ENCODE peak calls at places on chromosomes 16 and 17, in four cellular contexts. One of them, this sample, is unnamed.

GRCh38 chr16:2874584-2875362 is 8.2 kb upstream of the FLYWCH2 start:
- DNase-seq in SK-N-SH: peak; percentile 89
- DNase-seq in HCT116: peak; percentile 67
- DNase-seq in GM12878: peak; percentile 3
- DNase-seq in this sample: no peak

GRCh38 chr16:79876332-79876730 is 275.8 kb upstream of the MAF start:
- DNase-seq in GM12878: peak; percentile 19
- DNase-seq in HCT116: no peak
- DNase-seq in SK-N-SH: no peak
- DNase-seq in this sample: no peak

GRCh38 chr16:71467810-71468209 is 5.8 kb upstream of the ZNF23 start:
- DNase-seq in GM12878: no peak
- DNase-seq in HCT116: no peak
- DNase-seq in SK-N-SH: no peak
- DNase-seq in this sample: peak; percentile 42

GRCh38 chr16:11155284-11155806 is 100.7 kb downstream of the SOCS1 start:
- DNase-seq in SK-N-SH: no peak
- DNase-seq in HCT116: no peak
- DNase-seq in GM12878: no peak
- DNase-seq in this sample: no peak

GRCh38 chr17:16477255-16477654 is 14.7 kb downstream of the LRRC75A start:
- DNase-seq in SK-N-SH: no peak
- DNase-seq in HCT116: peak; percentile 29
- DNase-seq in GM12878: no peak
- DNase-seq in this sample: no peak

GRCh38 chr17:31834448-31834847 is 24.6 kb downstream of the COPRS start:
- DNase-seq in GM12878: peak; percentile 46
- DNase-seq in HCT116: no peak
- DNase-seq in SK-N-SH: no peak
- DNase-seq in this sample: no peak

GRCh38 chr17:65265276-65265675 is 128.1 kb downstream of the RGS9 start:
- DNase-seq in SK-N-SH: no peak
- DNase-seq in GM12878: no peak
- DNase-seq in HCT116: no peak
- DNase-seq in this sample: no peak

GRCh38 chr17:6508519-6509294 is 47.6 kb downstream of the PITPNM3 start:
- DNase-seq in SK-N-SH: no peak
- DNase-seq in HCT116: no peak
- DNase-seq in GM12878: no peak
- DNase-seq in this sample: no peak

GRCh38 chr17:44628234-44629188 is 27.8 kb upstream of the MEIOC start:
- DNase-seq in SK-N-SH: no peak
- DNase-seq in GM12878: peak; percentile 46
- DNase-seq in HCT116: no peak
- DNase-seq in this sample: no peak

GRCh38 chr16:48833461-48833860 is 223.5 kb upstream of the N4BP1 start:
- DNase-seq in SK-N-SH: no peak
- DNase-seq in GM12878: no peak
- DNase-seq in HCT116: no peak
- DNase-seq in this sample: no peak

GRCh38 chr17:20989991-20990855 is 52.6 kb downstream of the USP22 start:
- DNase-seq in SK-N-SH: no peak
- DNase-seq in GM12878: no peak
- DNase-seq in HCT116: no peak
- DNase-seq in this sample: no peak

GRCh38 chr16:27217256-27217655 is 13.9 kb downstream of the KDM8 start:
- DNase-seq in GM12878: no peak
- DNase-seq in HCT116: no peak
- DNase-seq in SK-N-SH: peak; percentile 62
- DNase-seq in this sample: no peak

GRCh38 chr16:52068447-52069074 is 478.4 kb downstream of the TOX3 start:
- DNase-seq in HCT116: no peak
- DNase-seq in SK-N-SH: peak; percentile 1
- DNase-seq in GM12878: no peak
- DNase-seq in this sample: peak; percentile 59

GRCh38 chr17:9401434-9401833 is 174.2 kb downstream of the STX8 start:
- DNase-seq in HCT116: no peak
- DNase-seq in SK-N-SH: no peak
- DNase-seq in GM12878: no peak
- DNase-seq in this sample: peak; percentile 68

GRCh38 chr16:6218855-6219254 is 1113.8 kb upstream of the RBFOX1 start:
- DNase-seq in HCT116: no peak
- DNase-seq in SK-N-SH: no peak
- DNase-seq in GM12878: no peak
- DNase-seq in this sample: no peak

GRCh38 chr16:89117975-89118289 is 24.3 kb downstream of the ACSF3 start:
- DNase-seq in HCT116: no peak
- DNase-seq in SK-N-SH: no peak
- DNase-seq in GM12878: no peak
- DNase-seq in this sample: no peak

GRCh38 chr17:33701910-33702309 is 408.8 kb upstream of the ASIC2 start:
- DNase-seq in SK-N-SH: no peak
- DNase-seq in GM12878: no peak
- DNase-seq in HCT116: no peak
- DNase-seq in this sample: no peak

GRCh38 chr16:939311-939710 is 31.5 kb downstream of the LMF1 start:
- DNase-seq in HCT116: no peak
- DNase-seq in GM12878: no peak
- DNase-seq in SK-N-SH: no peak
- DNase-seq in this sample: no peak

GRCh38 chr17:72461757-72462156 is 340.9 kb downstream of the SOX9 start:
- DNase-seq in SK-N-SH: no peak
- DNase-seq in GM12878: no peak
- DNase-seq in HCT116: no peak
- DNase-seq in this sample: no peak

GRCh38 chr16:49463529-49463928 is 89.9 kb downstream of the C16orf78 start:
- DNase-seq in GM12878: peak; percentile 72
- DNase-seq in SK-N-SH: no peak
- DNase-seq in HCT116: no peak
- DNase-seq in this sample: no peak

GRCh38 chr17:30246460-30246859 is 11.0 kb upstream of the SLC6A4 start:
- DNase-seq in HCT116: no peak
- DNase-seq in GM12878: no peak
- DNase-seq in SK-N-SH: no peak
- DNase-seq in this sample: no peak

GRCh38 chr17:14919580-14920160 is 345.5 kb downstream of the PMP22 start:
- DNase-seq in GM12878: no peak
- DNase-seq in SK-N-SH: no peak
- DNase-seq in HCT116: no peak
- DNase-seq in this sample: no peak

GRCh38 chr16:1781758-1782407 is 488 bp downstream of the SPSB3 start:
- DNase-seq in SK-N-SH: peak; percentile 70
- DNase-seq in GM12878: no peak
- DNase-seq in HCT116: no peak
- DNase-seq in this sample: peak; percentile 55

GRCh38 chr17:47315451-47316266 is 8.1 kb upstream of the EFCAB13 start:
- DNase-seq in GM12878: peak; percentile 48
- DNase-seq in HCT116: peak; percentile 74
- DNase-seq in SK-N-SH: peak; percentile 80
- DNase-seq in this sample: peak; percentile 55

DNA sequence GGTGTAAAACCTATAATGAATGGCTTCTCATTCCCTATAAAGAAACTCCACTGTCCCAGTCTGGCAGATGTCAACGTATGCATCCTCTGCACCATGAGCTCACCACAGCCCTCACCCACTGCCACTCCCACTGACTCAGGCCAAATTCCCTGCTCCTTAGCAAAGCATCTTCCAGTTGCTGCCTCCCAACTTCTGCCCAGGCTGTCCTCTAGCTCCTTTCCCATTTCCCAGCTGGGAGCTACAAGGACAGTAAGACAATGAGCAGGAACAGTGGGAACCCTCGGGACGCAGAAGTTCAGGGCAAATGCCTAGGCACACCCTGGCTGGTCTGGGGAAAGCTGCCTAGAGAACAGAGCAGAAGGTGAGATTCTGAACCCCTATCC is 9.1 kb upstream of the THAP11 start:
- DNase-seq in GM12878: no peak
- DNase-seq in SK-N-SH: no peak
- DNase-seq in HCT116: no peak
- DNase-seq in this sample: no peak
- TF ChIP-seq JUND in GM12878: no peak
- TF ChIP-seq JUND in SK-N-SH: no peak
- TF ChIP-seq JUND in HCT116: no peak
- TF ChIP-seq JUND in this sample: no peak

DNA sequence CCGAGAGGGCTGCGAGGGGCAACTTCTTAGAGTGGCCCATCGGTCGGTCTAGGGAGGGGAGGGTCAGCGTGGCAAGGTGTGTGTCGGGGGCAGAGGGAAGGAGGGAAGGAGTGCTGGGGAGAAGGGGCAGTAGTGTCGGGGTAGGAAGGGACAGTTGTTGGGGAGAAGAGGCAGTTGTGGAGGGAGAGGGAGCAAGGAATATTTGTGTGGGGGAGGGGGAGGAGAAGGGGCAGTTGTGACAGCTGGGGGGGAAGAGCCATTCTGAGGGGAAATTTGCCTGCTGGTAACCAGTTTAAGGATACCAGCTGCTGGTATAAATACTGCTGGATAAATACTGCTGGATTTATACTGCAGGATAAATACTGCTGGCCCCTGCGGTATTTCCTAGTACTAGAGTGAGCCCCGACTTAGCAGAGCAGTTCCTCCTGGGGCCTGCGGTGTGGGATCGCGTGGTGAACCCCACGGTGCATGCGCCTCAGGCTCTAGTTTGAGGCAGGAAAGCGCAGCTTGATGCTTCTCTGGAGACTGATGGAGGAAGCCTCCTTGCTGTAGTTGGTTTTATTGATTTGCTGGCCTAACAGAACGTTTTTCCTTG is 309 bp downstream of the DNAH2 start:
- DNase-seq in GM12878: no peak
- DNase-seq in HCT116: no peak
- DNase-seq in SK-N-SH: no peak
- DNase-seq in this sample: no peak
- TF ChIP-seq JUND in GM12878: no peak
- TF ChIP-seq JUND in HCT116: no peak
- TF ChIP-seq JUND in SK-N-SH: no peak
- TF ChIP-seq JUND in this sample: no peak

GRCh38 chr17:42423766-42424165 is 710 bp upstream of the CAVIN1 start:
- DNase-seq in SK-N-SH: no peak
- DNase-seq in GM12878: no peak
- DNase-seq in HCT116: no peak
- DNase-seq in this sample: no peak

GRCh38 chr17:42424991-42425610 is 2.0 kb upstream of the CAVIN1 start:
- DNase-seq in HCT116: no peak
- DNase-seq in GM12878: no peak
- DNase-seq in SK-N-SH: no peak
- DNase-seq in this sample: no peak

GRCh38 chr17:42422958-42423712 is at the start of gene CAVIN1:
- DNase-seq in HCT116: peak; percentile 85
- DNase-seq in GM12878: no peak
- DNase-seq in SK-N-SH: peak; percentile 83
- DNase-seq in this sample: peak; percentile 99

GRCh38 chr17:42421479-42422332 is 1.4 kb downstream of the CAVIN1 start:
- DNase-seq in SK-N-SH: peak; percentile 61
- DNase-seq in HCT116: no peak
- DNase-seq in GM12878: no peak
- DNase-seq in this sample: no peak

DNA sequence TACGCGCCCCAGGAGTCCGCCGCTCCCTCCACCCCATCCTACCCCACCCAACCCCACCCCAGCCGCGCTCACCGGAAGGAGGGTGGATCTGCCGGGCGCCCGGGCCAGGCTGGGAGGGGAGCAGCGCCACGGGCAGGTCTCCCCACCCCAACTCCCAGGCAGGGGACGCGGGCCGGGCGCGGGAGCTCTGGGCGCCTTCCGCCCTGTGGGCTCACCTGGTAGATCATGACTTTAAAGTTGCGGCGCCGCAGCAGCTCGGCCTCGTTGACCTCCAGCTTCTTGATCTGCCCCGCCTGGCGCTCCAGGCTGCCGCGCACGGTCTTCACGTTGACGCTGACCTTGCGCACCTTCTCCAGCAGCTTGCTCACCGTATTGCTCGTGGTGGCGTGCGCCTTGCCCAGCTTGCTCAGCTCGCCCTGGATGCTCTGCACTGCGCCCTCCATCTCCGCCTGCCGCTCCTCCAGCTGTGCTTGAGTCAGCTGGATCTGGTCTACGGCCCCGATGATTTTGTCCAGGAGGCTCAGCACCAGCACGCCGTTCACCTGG is 571 bp downstream of the CAVIN1 start:
- DNase-seq in HCT116: no peak
- DNase-seq in GM12878: no peak
- DNase-seq in SK-N-SH: peak; percentile 64
- DNase-seq in this sample: peak; percentile 56
- TF ChIP-seq JUND in HCT116: no peak
- TF ChIP-seq JUND in GM12878: no peak
- TF ChIP-seq JUND in SK-N-SH: no peak
- TF ChIP-seq JUND in this sample: no peak

DNA sequence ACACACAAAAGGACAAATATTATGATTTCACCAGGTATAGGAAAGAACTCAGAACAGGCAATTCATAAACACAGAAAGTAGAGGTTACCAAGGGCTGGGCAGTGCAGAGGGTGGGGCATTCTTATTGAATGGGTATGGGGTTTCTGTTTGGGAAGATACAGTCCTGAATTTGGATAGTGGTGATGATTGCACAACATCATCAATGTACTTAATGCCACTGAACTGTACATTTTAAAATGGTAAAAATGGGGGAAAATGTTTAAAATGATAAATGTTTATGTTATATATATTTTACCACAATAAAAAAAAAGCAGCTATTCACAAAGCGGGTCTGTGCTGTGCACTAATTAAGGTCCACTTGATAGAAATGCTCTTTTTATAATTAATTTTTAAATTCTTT is 72.6 kb upstream of the FA2H start:
- DNase-seq in GM12878: no peak
- DNase-seq in HCT116: no peak
- DNase-seq in SK-N-SH: no peak
- DNase-seq in this sample: no peak
- TF ChIP-seq JUND in GM12878: no peak
- TF ChIP-seq JUND in HCT116: no peak
- TF ChIP-seq JUND in SK-N-SH: no peak
- TF ChIP-seq JUND in this sample: no peak

GRCh38 chr16:46745594-46745993 is 2.5 kb downstream of the MYLK3 start:
- DNase-seq in SK-N-SH: no peak
- DNase-seq in HCT116: no peak
- DNase-seq in GM12878: no peak
- DNase-seq in this sample: no peak

GRCh38 chr16:46746821-46747776 is 1.0 kb downstream of the MYLK3 start:
- DNase-seq in GM12878: no peak
- DNase-seq in HCT116: no peak
- DNase-seq in SK-N-SH: peak; percentile 26
- DNase-seq in this sample: no peak

GRCh38 chr16:46747777-46748651 is at the start of gene MYLK3:
- DNase-seq in HCT116: no peak
- DNase-seq in GM12878: no peak
- DNase-seq in SK-N-SH: no peak
- DNase-seq in this sample: no peak

GRCh38 chr16:46739934-46740333 is 8.2 kb downstream of the MYLK3 start:
- DNase-seq in HCT116: no peak
- DNase-seq in GM12878: no peak
- DNase-seq in SK-N-SH: no peak
- DNase-seq in this sample: no peak

GRCh38 chr16:46743232-46743719 is 4.9 kb downstream of the MYLK3 start:
- DNase-seq in SK-N-SH: peak; percentile 25
- DNase-seq in GM12878: no peak
- DNase-seq in HCT116: no peak
- DNase-seq in this sample: peak; percentile 56
- TF ChIP-seq JUND in SK-N-SH: no peak
- TF ChIP-seq JUND in GM12878: no peak
- TF ChIP-seq JUND in HCT116: no peak
- TF ChIP-seq JUND in this sample: no peak

This sample was measured in T47D.